ENCODE peak calls at places on chromosome 13, in seven cellular contexts. N is aorta; H is CD4-positive, CD25-positive, alpha-beta regulatory T cell; U is brain microvascular endothelial cell; B is RWPE2; M is pancreas; Z is iPS DF 6.9. X is an unnamed sample.

GRCh38 chr13:112756511-112756966 is 66.7 kb downstream of the ATP11A start:
- DNase-seq in N (no peak), H (no peak), U (no peak), B (no peak), M (no peak), Z (no peak), X (no peak)

GRCh38 chr13:34201050-34201913 is 383.3 kb downstream of the RFC3 start:
- DNase-seq in N (no peak), H (no peak), U (peak), B (no peak), M (no peak), Z (no peak), X (no peak)

GRCh38 chr13:112905990-112906641 is 62.9 kb upstream of the MCF2L start:
- DNase-seq in N (no peak), H (no peak), U (no peak), B (no peak), M (no peak), Z (peak), X (no peak)

GRCh38 chr13:30020726-30021312 is 170.4 kb upstream of the UBL3 start:
- DNase-seq in N (no peak), H (no peak), U (no peak), B (no peak), M (no peak), Z (no peak), X (no peak)

GRCh38 chr13:73810647-73811046 is 323.6 kb downstream of the KLF12 start:
- DNase-seq in N (no peak), H (no peak), U (no peak), B (no peak), M (no peak), Z (no peak), X (no peak)

GRCh38 chr13:48233886-48234488 is 981 bp downstream of the ITM2B start:
- DNase-seq in N (no peak), H (no peak), U (no peak), B (no peak), M (no peak), Z (no peak), X (no peak)

GRCh38 chr13:113669231-113669870 is 2.3 kb downstream of the GRK1 start:
- DNase-seq in N (peak), H (no peak), U (no peak), B (no peak), M (no peak), Z (no peak), X (no peak)

GRCh38 chr13:113062691-113063090 is 42.9 kb upstream of the F7 start:
- DNase-seq in N (peak), H (no peak), U (no peak), B (no peak), M (no peak), Z (no peak), X (no peak)

GRCh38 chr13:60584976-60585375 is 188.0 kb downstream of the TDRD3 start:
- DNase-seq in N (peak), H (no peak), U (peak), B (no peak), M (no peak), Z (no peak), X (peak)

GRCh38 chr13:88932950-88933349 is 1261.8 kb downstream of the SLITRK5 start:
- DNase-seq in N (no peak), H (no peak), U (no peak), B (no peak), M (no peak), Z (no peak), X (no peak)

GRCh38 chr13:24254151-24254810 is 55.1 kb upstream of the C1QTNF9 start:
- DNase-seq in N (peak), H (peak), U (no peak), B (no peak), M (no peak), Z (no peak), X (no peak)
- H3K27ac ChIP-seq in N (no peak), H (peak), U (no peak), B (no peak), M (no peak), Z (no peak), X (peak)

GRCh38 chr13:72535076-72535475 is 192.4 kb downstream of the MZT1 start:
- DNase-seq in N (no peak), H (no peak), U (no peak), B (no peak), M (no peak), Z (no peak), X (no peak)
- H3K27ac ChIP-seq in N (no peak), H (no peak), U (no peak), B (no peak), M (no peak), Z (no peak), X (no peak)

DNA sequence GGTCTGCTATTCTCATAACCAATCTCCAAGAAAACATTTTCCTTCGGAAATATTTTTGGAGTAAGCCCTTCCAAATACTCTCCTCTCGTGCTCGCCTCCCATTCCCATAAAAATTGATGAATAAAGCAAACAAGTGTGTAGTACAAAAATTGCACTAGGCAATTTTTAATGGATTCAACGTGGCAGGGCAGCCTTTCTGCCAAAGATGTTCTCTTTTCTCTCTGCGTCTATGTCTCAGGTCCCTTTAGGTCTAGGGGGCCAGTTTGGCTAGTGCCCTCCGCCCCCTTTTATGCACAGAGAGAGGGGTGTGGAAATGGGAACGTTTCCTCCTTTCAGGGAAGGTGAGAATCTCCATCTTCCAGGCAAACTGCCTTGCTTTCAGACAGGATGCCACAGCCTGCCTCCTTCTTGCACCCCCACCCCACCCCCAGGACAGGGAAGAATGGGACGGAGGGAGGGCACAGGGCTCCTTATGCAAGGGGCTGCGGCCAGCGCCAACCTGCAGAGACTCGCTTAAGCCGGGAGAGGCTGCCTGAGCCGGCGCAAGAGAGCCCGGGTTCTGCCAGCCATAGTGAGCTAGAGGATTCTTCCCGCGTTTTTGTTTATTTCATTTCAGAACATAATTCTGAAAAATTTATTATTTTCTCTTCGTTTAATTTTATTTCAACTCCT is 2.7 kb upstream of the ZIC2 start:
- DNase-seq in N (no peak), H (no peak), U (no peak), B (no peak), M (no peak), Z (no peak), X (no peak)
- H3K27ac ChIP-seq in N (no peak), H (no peak), U (no peak), B (no peak), M (no peak), Z (no peak), X (no peak)

GRCh38 chr13:40329682-40330485 is 336.6 kb downstream of the FOXO1 start:
- DNase-seq in N (no peak), H (no peak), U (peak), B (no peak), M (no peak), Z (no peak), X (no peak)
- H3K27ac ChIP-seq in N (no peak), H (no peak), U (peak), B (peak), M (no peak), Z (no peak), X (no peak)

GRCh38 chr13:32081591-32081990 is 50.0 kb downstream of the FRY start:
- DNase-seq in N (no peak), H (no peak), U (no peak), B (no peak), M (no peak), Z (no peak), X (no peak)

GRCh38 chr13:32087955-32088747 is 56.6 kb downstream of the FRY start:
- DNase-seq in N (no peak), H (no peak), U (no peak), B (no peak), M (no peak), Z (no peak), X (no peak)

GRCh38 chr13:32086791-32087441 is 55.3 kb downstream of the FRY start:
- DNase-seq in N (no peak), H (no peak), U (no peak), B (no peak), M (no peak), Z (no peak), X (no peak)

GRCh38 chr13:32086366-32086765 is 54.8 kb downstream of the FRY start:
- DNase-seq in N (no peak), H (no peak), U (no peak), B (no peak), M (no peak), Z (no peak), X (no peak)
- H3K27ac ChIP-seq in N (no peak), H (no peak), U (no peak), B (no peak), M (no peak), Z (no peak), X (no peak)

X was measured in substantia nigra.